ENCODE peak calls at places on chromosome 10, in seven cellular contexts. W, X, U, K, Y, T and L are unnamed samples.

GRCh38 chr10:46550795-46551700 is 5.4 kb downstream of the GPRIN2 start:
- DNase-seq in W (no peak), K (no peak), T (no peak), Y (no peak), X (no peak), U (no peak), L (no peak)

GRCh38 chr10:63146503-63146902 is 13.4 kb downstream of the NRBF2 start:
- DNase-seq in Y (no peak), W (no peak), X (no peak), T (no peak), U (no peak), K (no peak), L (no peak)

GRCh38 chr10:21317902-21318301 is 207.6 kb downstream of the SKIDA1 start:
- DNase-seq in K (no peak), Y (no peak), X (no peak), T (no peak), W (no peak), U (no peak), L (no peak)

GRCh38 chr10:77771450-77771849 is 133.8 kb upstream of the KCNMA1 start:
- DNase-seq in Y (no peak), T (no peak), X (no peak), K (no peak), U (no peak), W (no peak), L (no peak)

GRCh38 chr10:74888947-74889661 is 62.7 kb downstream of the KAT6B start:
- DNase-seq in W (peak; percentile 33), Y (peak; percentile 3), K (peak; percentile 29), T (no peak), X (no peak), U (peak; percentile 20), L (no peak)

GRCh38 chr10:74983383-74983782 is 128.1 kb upstream of the SAMD8 start:
- DNase-seq in U (no peak), K (no peak), T (no peak), Y (no peak), W (no peak), X (no peak), L (no peak)

GRCh38 chr10:56881218-56881617 is 520.2 kb upstream of the ZWINT start:
- DNase-seq in W (no peak), X (no peak), U (no peak), K (no peak), Y (no peak), T (no peak), L (no peak)

GRCh38 chr10:61992683-61993629 is 91.5 kb downstream of the ARID5B start:
- DNase-seq in W (no peak), U (no peak), K (no peak), T (peak; percentile 23), X (peak; percentile 42), Y (no peak), L (peak; percentile 46)

GRCh38 chr10:60305394-60305892 is 84.2 kb downstream of the ANK3 start:
- DNase-seq in K (no peak), U (no peak), T (peak; percentile 11), X (no peak), W (no peak), Y (no peak), L (no peak)

GRCh38 chr10:21092683-21093524 is 195.8 kb upstream of the NEBL start:
- DNase-seq in K (no peak), X (no peak), W (no peak), Y (no peak), U (no peak), T (no peak), L (no peak)

GRCh38 chr10:100562008-100562672 is 26.4 kb downstream of the HIF1AN start:
- DNase-seq in K (peak; percentile 82), Y (peak; percentile 74), X (peak; percentile 16), U (peak; percentile 32), W (peak; percentile 30), T (peak; percentile 94), L (peak; percentile 64)

GRCh38 chr10:95655571-95656290 is 780 bp downstream of the ALDH18A1 start:
- DNase-seq in T (peak; percentile 17), K (peak; percentile 45), U (peak; percentile 16), Y (no peak), W (no peak), X (peak; percentile 15), L (no peak)

GRCh38 chr10:119259345-119259744 is 52.0 kb downstream of the GRK5 start:
- DNase-seq in T (no peak), U (no peak), Y (no peak), K (no peak), X (no peak), W (no peak), L (no peak)

GRCh38 chr10:133068741-133069525 is 18.8 kb upstream of the ADGRA1 start:
- DNase-seq in K (no peak), U (no peak), T (no peak), X (no peak), Y (no peak), W (no peak), L (no peak)

GRCh38 chr10:93751832-93752231 is 5.9 kb upstream of the LGI1 start:
- DNase-seq in U (no peak), Y (peak; percentile 34), X (no peak), K (peak; percentile 72), W (no peak), T (peak; percentile 55), L (no peak)

DNA sequence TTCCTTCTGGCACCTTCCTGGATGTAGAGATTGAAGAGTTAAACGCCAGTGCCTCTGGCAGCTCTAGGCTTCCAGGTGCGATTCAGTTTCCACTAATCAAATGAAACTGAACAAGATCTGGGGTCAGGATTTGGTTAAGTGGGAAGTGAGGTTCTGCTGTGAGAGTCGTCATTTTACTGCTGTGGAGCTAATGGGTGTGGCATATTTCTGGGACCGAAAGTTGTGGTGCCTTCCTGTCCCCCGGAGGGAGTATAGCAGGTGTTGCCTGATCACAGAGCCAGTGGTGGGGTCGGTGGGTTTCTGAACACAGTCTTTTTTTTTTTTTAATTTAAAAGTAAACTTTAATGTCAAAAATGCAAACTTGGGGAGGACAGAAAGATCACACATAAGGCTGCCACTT is 37.0 kb upstream of the JAKMIP3 start:
- DNase-seq in W (no peak), K (no peak), Y (no peak), X (no peak), T (no peak), U (no peak), L (no peak)
- TF ChIP-seq POLR2AphosphoS5 in W (no peak), K (no peak), Y (no peak), X (no peak), T (no peak), U (no peak), L (no peak)

GRCh38 chr10:23505797-23506465 is 67.1 kb downstream of the OTUD1 start:
- DNase-seq in K (no peak), Y (no peak), W (no peak), U (no peak), T (no peak), X (no peak), L (no peak)
- TF ChIP-seq REST in K (no peak), Y (no peak), W (no peak), U (no peak), T (no peak), X (no peak), L (no peak)

DNA sequence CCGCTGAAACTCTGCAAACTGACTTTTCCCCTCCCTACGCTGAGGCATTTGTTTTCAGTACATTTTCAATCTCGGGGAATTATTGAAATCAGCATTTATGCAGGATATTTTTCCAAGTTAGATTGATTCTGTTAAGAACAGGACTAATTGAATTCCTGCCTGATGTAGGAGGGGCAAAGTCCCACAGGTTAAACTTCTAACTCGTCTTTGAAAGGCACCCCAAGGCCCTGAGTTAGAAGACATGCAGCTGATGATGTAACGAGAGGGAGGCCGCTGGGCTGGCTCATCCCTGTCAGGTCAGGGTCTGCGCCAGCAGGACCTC is 253.1 kb downstream of the CELF2 start:
- DNase-seq in U (no peak), Y (no peak), K (no peak), T (no peak), X (no peak), W (no peak), L (no peak)
- H3K4me3 ChIP-seq in U (no peak overlapping the region), Y (no peak overlapping the region), K (no peak overlapping the region), T (no peak overlapping the region), X (no peak overlapping the region), W (no peak overlapping the region), L (no peak overlapping the region)

GRCh38 chr10:30098624-30099023 is 39.2 kb upstream of the JCAD start:
- DNase-seq in U (no peak), Y (no peak), W (no peak), X (no peak), T (no peak), K (no peak), L (no peak)
- TF ChIP-seq POLR2AphosphoS5 in U (no peak), Y (no peak), W (no peak), X (no peak), T (peak; percentile 61), K (no peak), L (no peak)